ENCODE peak calls at places on chromosomes 12 and 14, in six cellular contexts. W is esophagus squamous epithelium; A is kidney; M is CD8-positive, alpha-beta T cell; K is transverse colon; P is PC-3. F is an unnamed sample.

GRCh38 chr12:121513464-121514183 is 67.2 kb downstream of the KDM2B start:
- DNase-seq in W (no peak), A (no peak), M (no peak), K (peak; percentile 58), P (peak; percentile 44), F (no peak)

GRCh38 chr12:34605955-34606748 is 583.9 kb downstream of the ALG10 start:
- DNase-seq in W (no peak), A (peak; percentile 33), M (no peak), K (no peak), P (no peak), F (no peak)

GRCh38 chr12:6383572-6384498 is at the start of gene LTBR:
- DNase-seq in W (peak; percentile 62), A (peak; percentile 99), M (no peak), K (peak; percentile 96), P (peak; percentile 87), F (peak; percentile 97)

GRCh38 chr12:102232446-102232845 is 34.8 kb upstream of the PMCH start:
- DNase-seq in W (no peak), A (no peak), M (no peak), K (no peak), P (no peak), F (no peak)

GRCh38 chr12:76549131-76549530 is 10.4 kb downstream of the OSBPL8 start:
- DNase-seq in W (no peak), A (no peak), M (no peak), K (no peak), P (no peak), F (peak; percentile 66)

GRCh38 chr14:65356327-65356836 is 56.1 kb upstream of the FUT8 start:
- DNase-seq in W (no peak), A (no peak), M (no peak), K (no peak), P (peak; percentile 100), F (peak; percentile 59)

GRCh38 chr12:113214938-113215400 is 6.3 kb upstream of the TPCN1 start:
- DNase-seq in W (no peak), A (peak; percentile 79), M (no peak), K (peak; percentile 53), P (peak; percentile 99), F (peak; percentile 96)

GRCh38 chr14:88542857-88543795 is 11.7 kb downstream of the PTPN21 start:
- DNase-seq in W (no peak), A (no peak), M (no peak), K (peak; percentile 43), P (no peak), F (no peak)

GRCh38 chr12:59724011-59724703 is 128.3 kb downstream of the SLC16A7 start:
- DNase-seq in W (no peak), A (no peak), M (no peak), K (no peak), P (no peak), F (no peak)

GRCh38 chr14:106419432-106419831 is 893.0 kb downstream of the TMEM121 start:
- DNase-seq in W (no peak), A (no peak), M (no peak), K (no peak), P (no peak), F (no peak)

GRCh38 chr12:46133751-46134150 is 135.1 kb downstream of the SLC38A1 start:
- DNase-seq in W (no peak), A (no peak), M (no peak), K (no peak), P (no peak), F (peak; percentile 26)

GRCh38 chr14:71764701-71765347 is 167.4 kb upstream of the RGS6 start:
- DNase-seq in W (no peak), A (no peak), M (no peak), K (no peak), P (no peak), F (no peak)

GRCh38 chr12:103905730-103906349 is 24.4 kb upstream of the HSP90B1 start:
- DNase-seq in W (no peak), A (no peak), M (no peak), K (no peak), P (no peak), F (no peak)

DNA sequence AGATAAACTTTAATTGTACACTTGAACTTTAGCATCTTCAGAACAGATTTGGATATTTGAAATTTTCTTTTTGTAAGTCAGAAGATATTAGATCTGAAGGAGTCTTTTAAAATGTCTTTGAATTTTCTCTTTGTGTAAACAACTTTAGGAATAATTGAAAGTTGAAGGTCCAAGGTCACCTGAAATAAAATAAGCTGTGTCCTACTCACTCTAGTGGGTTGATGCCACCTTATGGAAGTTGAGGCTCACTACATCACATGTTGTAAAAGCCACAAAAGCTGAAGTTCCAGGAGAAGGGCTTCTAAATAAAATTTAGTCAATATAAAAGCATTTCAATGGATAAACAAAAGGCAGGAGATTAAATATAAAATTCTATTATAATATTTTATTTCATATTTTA is 122.0 kb upstream of the ATXN7L3B start:
- DNase-seq in W (no peak), A (no peak), M (no peak), K (no peak), P (peak; percentile 61), F (peak; percentile 48)
- TF ChIP-seq CTCF in W (no peak), A (peak; percentile 38), M (no peak), K (no peak), P (peak; percentile 73), F (peak; percentile 57)

DNA sequence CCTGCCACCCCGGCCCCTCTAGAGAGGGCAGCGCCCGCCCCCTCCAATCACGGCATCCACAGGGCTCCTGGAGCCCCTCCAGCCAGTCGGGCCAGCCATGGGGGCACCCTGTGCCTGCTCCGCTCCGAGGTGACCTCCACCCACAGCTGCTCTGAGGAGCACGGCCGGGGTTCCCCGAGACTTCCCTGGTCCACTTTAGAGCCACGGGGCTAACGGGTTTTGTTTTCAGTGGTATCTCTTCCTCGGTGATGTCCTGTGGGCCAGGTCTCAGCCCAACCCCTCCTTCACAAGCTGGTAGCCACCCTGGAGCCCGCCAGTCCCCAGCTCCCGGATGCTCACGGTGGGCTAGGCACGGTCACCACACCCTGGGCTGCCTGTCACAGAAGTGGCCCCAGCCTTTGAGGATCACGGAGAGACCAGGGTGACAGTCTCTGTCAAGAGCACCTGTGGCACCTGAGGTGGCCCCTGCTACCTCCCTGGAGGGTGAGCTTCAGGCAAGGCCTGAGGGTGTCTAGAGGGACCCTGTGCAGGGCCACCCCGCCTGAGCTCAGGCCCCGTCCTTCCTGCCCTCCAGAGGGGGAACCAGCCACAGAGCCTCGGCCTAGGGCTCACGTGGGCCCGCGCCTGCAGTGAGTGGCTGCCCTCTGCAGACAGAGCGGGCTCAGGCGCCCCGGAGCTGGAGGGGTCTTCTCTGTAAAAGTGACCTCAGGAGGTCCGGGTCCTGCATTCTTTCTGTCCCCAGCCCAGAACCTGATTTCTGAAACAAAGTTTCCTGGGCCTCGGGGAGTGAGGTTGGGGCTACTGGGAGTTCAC is 146.0 kb upstream of the C14orf180 start:
- DNase-seq in W (no peak), A (no peak), M (no peak), K (no peak), P (no peak), F (no peak)
- TF ChIP-seq CTCF in W (no peak), A (no peak), M (no peak), K (no peak), P (no peak), F (no peak)

GRCh38 chr12:107925125-107925524 is 150.6 kb downstream of the ASCL4 start:
- DNase-seq in W (no peak), A (no peak), M (no peak), K (no peak), P (no peak), F (no peak)

GRCh38 chr12:107931761-107932160 is 157.3 kb downstream of the ASCL4 start:
- DNase-seq in W (no peak), A (no peak), M (no peak), K (no peak), P (no peak), F (no peak)

GRCh38 chr12:107929436-107929835 is 154.9 kb downstream of the ASCL4 start:
- DNase-seq in W (no peak), A (no peak), M (no peak), K (no peak), P (peak; percentile 75), F (peak; percentile 5)
- TF ChIP-seq CTCF in W (no peak), A (peak; percentile 15), M (no peak), K (peak; percentile 12), P (peak; percentile 84), F (no peak)

DNA sequence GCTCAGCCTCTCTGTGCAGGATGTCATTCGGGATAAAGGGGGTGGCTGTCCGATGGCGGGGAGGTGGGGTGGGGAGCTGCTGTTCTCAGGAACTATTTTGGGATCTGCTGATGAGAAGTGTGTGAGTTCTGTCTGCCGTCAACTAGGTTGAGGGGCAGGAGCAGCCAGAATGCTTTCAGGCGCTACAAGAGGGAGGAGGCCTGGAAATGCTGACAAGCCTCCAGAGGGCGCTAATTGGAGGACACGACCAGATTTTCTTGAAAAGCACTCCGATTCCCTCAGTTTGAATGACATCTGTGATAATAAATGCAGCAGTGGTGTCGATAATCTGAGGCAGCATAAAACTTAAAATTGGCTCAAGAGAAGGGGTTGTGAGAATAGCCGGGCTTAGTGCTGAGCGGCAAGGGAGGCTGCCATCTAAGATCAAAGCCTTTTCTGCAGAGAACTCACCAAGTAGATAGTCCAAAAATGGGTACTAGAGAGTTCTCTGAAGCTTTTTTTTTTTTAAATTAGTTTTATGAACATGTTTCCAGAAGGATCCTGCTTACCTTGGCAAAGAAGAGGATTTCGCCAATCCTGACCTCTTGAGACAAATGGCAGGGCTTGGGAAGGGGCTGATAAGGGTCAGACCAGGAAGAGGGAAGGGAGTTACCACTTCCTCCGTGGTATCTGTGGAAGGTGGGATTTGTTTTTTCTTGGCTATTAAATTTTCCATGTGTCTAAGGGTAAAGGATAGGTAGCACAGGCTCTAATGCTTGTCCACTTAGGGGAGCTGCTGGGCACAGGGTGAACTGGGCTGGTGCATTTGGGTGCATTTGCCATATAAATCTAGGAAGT is 94.4 kb downstream of the CRACR2A start:
- DNase-seq in W (no peak), A (no peak), M (peak; percentile 32), K (peak; percentile 42), P (peak; percentile 41), F (peak; percentile 55)
- TF ChIP-seq CTCF in W (no peak), A (peak; percentile 44), M (peak; percentile 38), K (peak; percentile 52), P (peak; percentile 64), F (peak; percentile 55)

GRCh38 chr12:16449459-16449858 is 102.0 kb downstream of the MGST1 start:
- DNase-seq in W (no peak), A (no peak), M (no peak), K (no peak), P (no peak), F (peak; percentile 15)
- TF ChIP-seq CTCF in W (no peak), A (no peak), M (no peak), K (no peak), P (no peak), F (no peak)

GRCh38 chr12:128613821-128614220 is 209.9 kb downstream of the SLC15A4 start:
- DNase-seq in W (no peak), A (no peak), M (no peak), K (no peak), P (no peak), F (no peak)
- TF ChIP-seq CTCF in W (no peak), A (no peak), M (no peak), K (no peak), P (peak; percentile 35), F (no peak)